ENCODE peak calls at places on chromosomes 1 and 21, in nine cellular contexts. One of them, this sample, is unnamed. For H3K36me3, the result is how much of the 10 kb centered on the place peaks cover.

GRCh38 chr1:219990782-219991510 is 55.4 kb downstream of the EPRS1 start:
- DNase-seq in bronchial epithelial cell: peak
- DNase-seq in right atrium auricular region: no peak
- DNase-seq in BE2C: no peak
- DNase-seq in spleen: no peak
- DNase-seq in heart left ventricle: no peak
- DNase-seq in pancreas: no peak
- DNase-seq in adrenal gland: no peak
- DNase-seq in left ventricle myocardium inferior: no peak
- DNase-seq in this sample: no peak

GRCh38 chr1:152960452-152961044 is 9.9 kb upstream of the SPRR4 start:
- DNase-seq in spleen: no peak
- DNase-seq in right atrium auricular region: no peak
- DNase-seq in bronchial epithelial cell: no peak
- DNase-seq in BE2C: no peak
- DNase-seq in adrenal gland: no peak
- DNase-seq in left ventricle myocardium inferior: no peak
- DNase-seq in pancreas: no peak
- DNase-seq in heart left ventricle: no peak
- DNase-seq in this sample: no peak

GRCh38 chr1:201537028-201537427 is 1.9 kb upstream of the NAV1 start:
- DNase-seq in bronchial epithelial cell: no peak
- DNase-seq in adrenal gland: no peak
- DNase-seq in spleen: no peak
- DNase-seq in right atrium auricular region: no peak
- DNase-seq in heart left ventricle: no peak
- DNase-seq in left ventricle myocardium inferior: no peak
- DNase-seq in pancreas: no peak
- DNase-seq in BE2C: no peak
- DNase-seq in this sample: no peak

GRCh38 chr1:114330451-114330983 is 176.8 kb upstream of the SYT6 start:
- DNase-seq in bronchial epithelial cell: no peak
- DNase-seq in right atrium auricular region: no peak
- DNase-seq in left ventricle myocardium inferior: no peak
- DNase-seq in BE2C: no peak
- DNase-seq in spleen: no peak
- DNase-seq in heart left ventricle: no peak
- DNase-seq in pancreas: no peak
- DNase-seq in adrenal gland: no peak
- DNase-seq in this sample: no peak

GRCh38 chr1:201480231-201481003 is 11.4 kb upstream of the PHLDA3 start:
- DNase-seq in heart left ventricle: peak
- DNase-seq in spleen: peak
- DNase-seq in pancreas: peak
- DNase-seq in left ventricle myocardium inferior: peak
- DNase-seq in adrenal gland: peak
- DNase-seq in bronchial epithelial cell: peak
- DNase-seq in right atrium auricular region: no peak
- DNase-seq in BE2C: peak
- DNase-seq in this sample: no peak

GRCh38 chr1:54816130-54816529 is 15.0 kb upstream of the TTC22 start:
- DNase-seq in BE2C: no peak
- DNase-seq in pancreas: no peak
- DNase-seq in heart left ventricle: no peak
- DNase-seq in left ventricle myocardium inferior: no peak
- DNase-seq in bronchial epithelial cell: no peak
- DNase-seq in right atrium auricular region: no peak
- DNase-seq in adrenal gland: no peak
- DNase-seq in spleen: no peak
- DNase-seq in this sample: no peak

GRCh38 chr1:23282967-23283366 is 61.1 kb downstream of the HNRNPR start:
- DNase-seq in left ventricle myocardium inferior: no peak
- DNase-seq in heart left ventricle: no peak
- DNase-seq in bronchial epithelial cell: peak
- DNase-seq in right atrium auricular region: no peak
- DNase-seq in BE2C: no peak
- DNase-seq in adrenal gland: no peak
- DNase-seq in spleen: no peak
- DNase-seq in pancreas: no peak
- DNase-seq in this sample: peak

GRCh38 chr21:33660406-33660805 is 18.1 kb downstream of the ITSN1 start:
- DNase-seq in spleen: no peak
- DNase-seq in bronchial epithelial cell: no peak
- DNase-seq in BE2C: no peak
- DNase-seq in adrenal gland: no peak
- DNase-seq in right atrium auricular region: no peak
- DNase-seq in pancreas: no peak
- DNase-seq in heart left ventricle: no peak
- DNase-seq in left ventricle myocardium inferior: no peak
- DNase-seq in this sample: no peak

GRCh38 chr1:78145105-78145580 is 99.4 kb downstream of the GIPC2 start:
- DNase-seq in right atrium auricular region: no peak
- DNase-seq in bronchial epithelial cell: peak
- DNase-seq in left ventricle myocardium inferior: peak
- DNase-seq in heart left ventricle: no peak
- DNase-seq in pancreas: no peak
- DNase-seq in adrenal gland: peak
- DNase-seq in BE2C: peak
- DNase-seq in spleen: no peak
- DNase-seq in this sample: peak

GRCh38 chr1:166119678-166120077 is 47.1 kb downstream of the FAM78B start:
- DNase-seq in pancreas: no peak
- DNase-seq in left ventricle myocardium inferior: no peak
- DNase-seq in right atrium auricular region: no peak
- DNase-seq in adrenal gland: no peak
- DNase-seq in heart left ventricle: no peak
- DNase-seq in spleen: no peak
- DNase-seq in BE2C: no peak
- DNase-seq in bronchial epithelial cell: no peak
- DNase-seq in this sample: no peak

GRCh38 chr1:162361349-162361748 is 15.3 kb downstream of the SPATA46 start:
- DNase-seq in BE2C: no peak
- DNase-seq in right atrium auricular region: no peak
- DNase-seq in spleen: no peak
- DNase-seq in left ventricle myocardium inferior: no peak
- DNase-seq in heart left ventricle: no peak
- DNase-seq in adrenal gland: no peak
- DNase-seq in pancreas: no peak
- DNase-seq in bronchial epithelial cell: no peak
- DNase-seq in this sample: no peak

GRCh38 chr21:43974791-43975468 is 37.2 kb upstream of the TRAPPC10 start:
- DNase-seq in left ventricle myocardium inferior: no peak
- DNase-seq in BE2C: no peak
- DNase-seq in bronchial epithelial cell: peak
- DNase-seq in heart left ventricle: no peak
- DNase-seq in spleen: no peak
- DNase-seq in pancreas: no peak
- DNase-seq in adrenal gland: no peak
- DNase-seq in right atrium auricular region: no peak
- DNase-seq in this sample: no peak

GRCh38 chr1:7940745-7941436 is at the start of gene TNFRSF9:
- DNase-seq in spleen: no peak
- DNase-seq in left ventricle myocardium inferior: no peak
- DNase-seq in adrenal gland: no peak
- DNase-seq in heart left ventricle: peak
- DNase-seq in pancreas: no peak
- DNase-seq in right atrium auricular region: no peak
- DNase-seq in bronchial epithelial cell: peak
- DNase-seq in BE2C: peak
- DNase-seq in this sample: no peak

GRCh38 chr1:156852414-156852874 is 6.5 kb downstream of the INSRR start:
- DNase-seq in adrenal gland: peak
- DNase-seq in pancreas: peak
- DNase-seq in spleen: no peak
- DNase-seq in right atrium auricular region: no peak
- DNase-seq in BE2C: peak
- DNase-seq in left ventricle myocardium inferior: peak
- DNase-seq in bronchial epithelial cell: no peak
- DNase-seq in heart left ventricle: peak
- DNase-seq in this sample: no peak

GRCh38 chr1:71087713-71088112 is 6.9 kb upstream of the ZRANB2 start:
- DNase-seq in adrenal gland: no peak
- DNase-seq in pancreas: no peak
- DNase-seq in bronchial epithelial cell: no peak
- DNase-seq in BE2C: no peak
- DNase-seq in left ventricle myocardium inferior: no peak
- DNase-seq in spleen: no peak
- DNase-seq in right atrium auricular region: no peak
- DNase-seq in heart left ventricle: no peak
- DNase-seq in this sample: no peak

DNA sequence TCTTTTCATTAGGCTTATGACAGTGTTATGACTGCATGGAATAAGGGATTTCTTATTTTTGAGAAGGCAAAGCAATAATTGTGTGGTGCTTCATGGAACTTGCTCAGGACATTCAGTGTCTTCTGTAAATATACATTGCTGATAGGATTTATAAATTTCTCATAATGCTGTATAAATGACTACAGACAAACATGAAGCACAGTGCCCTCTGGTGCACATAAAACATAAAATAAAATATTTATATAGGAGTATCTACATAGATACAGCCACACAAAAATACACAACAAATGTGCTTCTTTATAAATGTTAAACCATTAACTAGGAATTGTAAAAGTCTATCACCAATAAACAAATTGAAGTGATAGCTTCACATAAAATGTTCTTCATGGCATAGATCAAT is 24.1 kb downstream of the BRINP3 start:
- DNase-seq in pancreas: no peak
- DNase-seq in adrenal gland: no peak
- DNase-seq in left ventricle myocardium inferior: no peak
- DNase-seq in spleen: no peak
- DNase-seq in right atrium auricular region: no peak
- DNase-seq in BE2C: no peak
- DNase-seq in bronchial epithelial cell: peak
- DNase-seq in heart left ventricle: no peak
- DNase-seq in this sample: no peak
- TF ChIP-seq CTCF in pancreas: no peak
- TF ChIP-seq CTCF in adrenal gland: no peak
- TF ChIP-seq CTCF in left ventricle myocardium inferior: no peak
- TF ChIP-seq CTCF in spleen: no peak
- TF ChIP-seq CTCF in right atrium auricular region: no peak
- TF ChIP-seq CTCF in BE2C: no peak
- TF ChIP-seq CTCF in bronchial epithelial cell: no peak
- TF ChIP-seq CTCF in heart left ventricle: no peak
- TF ChIP-seq CTCF in this sample: no peak

DNA sequence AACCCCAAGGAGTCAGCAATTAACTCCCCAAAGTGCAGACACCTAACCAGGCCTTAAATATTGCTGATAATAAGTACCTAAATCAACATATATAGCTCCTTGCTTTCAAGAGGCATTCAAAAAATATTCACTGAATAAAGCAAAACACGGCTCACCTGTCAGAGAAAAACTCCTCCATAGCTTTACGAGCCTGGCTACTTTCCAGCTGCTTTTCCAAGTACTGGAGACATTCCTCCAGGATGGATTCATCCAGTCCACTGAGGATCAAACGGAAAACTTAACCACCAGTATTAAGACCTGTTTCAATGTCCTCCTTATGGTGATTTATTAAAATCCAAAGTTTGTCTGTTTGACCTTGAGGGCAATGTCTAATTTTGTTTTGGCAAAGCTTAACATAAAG is 44.6 kb downstream of the UBR4 start:
- DNase-seq in adrenal gland: no peak
- DNase-seq in spleen: no peak
- DNase-seq in pancreas: no peak
- DNase-seq in BE2C: no peak
- DNase-seq in bronchial epithelial cell: no peak
- DNase-seq in left ventricle myocardium inferior: no peak
- DNase-seq in heart left ventricle: no peak
- DNase-seq in right atrium auricular region: no peak
- DNase-seq in this sample: no peak
- H3K36me3 ChIP-seq in adrenal gland: under half
- H3K36me3 ChIP-seq in spleen: half or more
- H3K36me3 ChIP-seq in pancreas: under half
- H3K36me3 ChIP-seq in BE2C: half or more
- H3K36me3 ChIP-seq in bronchial epithelial cell: under half
- H3K36me3 ChIP-seq in left ventricle myocardium inferior: half or more
- H3K36me3 ChIP-seq in heart left ventricle: half or more
- H3K36me3 ChIP-seq in right atrium auricular region: half or more
- H3K36me3 ChIP-seq in this sample: under half

GRCh38 chr1:200392625-200393185 is 17.1 kb downstream of the ZNF281 start:
- DNase-seq in right atrium auricular region: no peak
- DNase-seq in BE2C: no peak
- DNase-seq in heart left ventricle: no peak
- DNase-seq in left ventricle myocardium inferior: no peak
- DNase-seq in spleen: no peak
- DNase-seq in adrenal gland: no peak
- DNase-seq in bronchial epithelial cell: no peak
- DNase-seq in pancreas: no peak
- DNase-seq in this sample: no peak
- H3K4me3 ChIP-seq in right atrium auricular region: no peak
- H3K4me3 ChIP-seq in BE2C: no peak
- H3K4me3 ChIP-seq in heart left ventricle: no peak
- H3K4me3 ChIP-seq in left ventricle myocardium inferior: no peak
- H3K4me3 ChIP-seq in spleen: no peak
- H3K4me3 ChIP-seq in adrenal gland: no peak
- H3K4me3 ChIP-seq in bronchial epithelial cell: no peak
- H3K4me3 ChIP-seq in pancreas: no peak
- H3K4me3 ChIP-seq in this sample: no peak

GRCh38 chr1:80212958-80213357 is 1206.4 kb upstream of the ADGRL4 start:
- DNase-seq in pancreas: no peak
- DNase-seq in BE2C: no peak
- DNase-seq in left ventricle myocardium inferior: no peak
- DNase-seq in right atrium auricular region: no peak
- DNase-seq in heart left ventricle: no peak
- DNase-seq in adrenal gland: no peak
- DNase-seq in bronchial epithelial cell: no peak
- DNase-seq in spleen: no peak
- DNase-seq in this sample: no peak

GRCh38 chr1:80214888-80215540 is 1208.5 kb upstream of the ADGRL4 start:
- DNase-seq in right atrium auricular region: no peak
- DNase-seq in adrenal gland: no peak
- DNase-seq in left ventricle myocardium inferior: no peak
- DNase-seq in bronchial epithelial cell: no peak
- DNase-seq in spleen: no peak
- DNase-seq in BE2C: no peak
- DNase-seq in pancreas: no peak
- DNase-seq in heart left ventricle: no peak
- DNase-seq in this sample: no peak

GRCh38 chr1:80221319-80221718 is 1214.8 kb upstream of the ADGRL4 start:
- DNase-seq in right atrium auricular region: no peak
- DNase-seq in heart left ventricle: no peak
- DNase-seq in bronchial epithelial cell: no peak
- DNase-seq in adrenal gland: no peak
- DNase-seq in spleen: no peak
- DNase-seq in BE2C: no peak
- DNase-seq in left ventricle myocardium inferior: no peak
- DNase-seq in pancreas: no peak
- DNase-seq in this sample: no peak

GRCh38 chr1:80217377-80217986 is 1211.0 kb upstream of the ADGRL4 start:
- DNase-seq in pancreas: no peak
- DNase-seq in right atrium auricular region: no peak
- DNase-seq in bronchial epithelial cell: peak
- DNase-seq in heart left ventricle: no peak
- DNase-seq in left ventricle myocardium inferior: no peak
- DNase-seq in BE2C: peak
- DNase-seq in adrenal gland: peak
- DNase-seq in spleen: no peak
- DNase-seq in this sample: peak

DNA sequence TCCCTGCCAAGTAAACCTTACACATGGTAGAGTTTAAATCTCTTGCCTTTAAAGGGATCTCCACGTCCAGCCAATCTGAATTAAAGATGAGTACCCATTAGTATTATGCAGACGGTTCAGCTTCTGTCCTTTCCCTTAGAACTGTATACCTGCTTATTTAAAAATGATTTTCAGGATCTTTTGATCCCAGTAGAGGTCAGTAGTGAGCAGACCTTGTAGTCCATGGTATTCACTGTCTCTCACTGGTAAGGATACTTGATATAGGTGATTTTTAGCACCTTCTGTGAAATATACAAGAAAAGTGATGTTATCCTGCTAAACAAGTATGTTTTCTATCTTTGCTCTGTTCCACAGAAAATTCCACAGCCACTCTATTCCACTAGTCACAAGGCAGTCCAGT is 1211.6 kb upstream of the ADGRL4 start:
- DNase-seq in heart left ventricle: no peak
- DNase-seq in adrenal gland: no peak
- DNase-seq in right atrium auricular region: no peak
- DNase-seq in pancreas: no peak
- DNase-seq in spleen: no peak
- DNase-seq in BE2C: no peak
- DNase-seq in left ventricle myocardium inferior: no peak
- DNase-seq in bronchial epithelial cell: peak
- DNase-seq in this sample: peak
- TF ChIP-seq CTCF in heart left ventricle: peak
- TF ChIP-seq CTCF in adrenal gland: peak
- TF ChIP-seq CTCF in right atrium auricular region: no peak
- TF ChIP-seq CTCF in pancreas: no peak
- TF ChIP-seq CTCF in spleen: no peak
- TF ChIP-seq CTCF in BE2C: peak
- TF ChIP-seq CTCF in left ventricle myocardium inferior: peak
- TF ChIP-seq CTCF in bronchial epithelial cell: peak
- TF ChIP-seq CTCF in this sample: peak

This sample was measured in kidney epithelial cell.